ENCODE peak calls at places on chromosomes 1 and 21, in seven cellular contexts. S, A, T, D, M, Z and J are unnamed samples.

GRCh38 chr21:45599146-45599581 is 44.4 kb upstream of the PCBP3 start:
- DNase-seq in M (no peak), A (peak), S (no peak), Z (no peak), T (no peak), D (no peak), J (no peak)

GRCh38 chr1:47558601-47559593 is 121.1 kb downstream of the FOXD2 start:
- DNase-seq in A (no peak), T (peak), M (no peak), D (no peak), Z (no peak), S (peak), J (no peak)

GRCh38 chr1:112263464-112263863 is 132.6 kb upstream of the CTTNBP2NL start:
- DNase-seq in S (no peak), T (peak), M (no peak), A (no peak), D (peak), Z (peak), J (no peak)

GRCh38 chr1:32870615-32871363 is at the start of gene FNDC5:
- DNase-seq in T (no peak), Z (no peak), S (no peak), D (no peak), M (no peak), A (peak), J (no peak)

GRCh38 chr1:109425902-109426277 is 358 bp downstream of the PSMA5 start:
- DNase-seq in S (peak), Z (peak), T (peak), M (no peak), A (no peak), D (peak), J (peak)

GRCh38 chr1:229108598-229109201 is 162.2 kb upstream of the RAB4A start:
- DNase-seq in M (no peak), D (no peak), S (no peak), Z (no peak), A (no peak), T (peak), J (no peak)

GRCh38 chr1:24981632-24982007 is 51.5 kb upstream of the RUNX3 start:
- DNase-seq in Z (no peak), M (no peak), A (no peak), S (no peak), D (no peak), T (no peak), J (no peak)

GRCh38 chr1:91885331-91885715 is 628 bp downstream of the TGFBR3 start:
- DNase-seq in D (peak), T (peak), A (peak), Z (peak), S (peak), M (peak), J (no peak)

GRCh38 chr1:207404849-207405525 is 49.1 kb upstream of the CR2 start:
- DNase-seq in T (peak), Z (peak), M (no peak), D (peak), A (no peak), S (no peak), J (no peak)

GRCh38 chr1:53560572-53561487 is 101.6 kb downstream of the DMRTB1 start:
- DNase-seq in M (no peak), A (no peak), T (no peak), S (no peak), D (no peak), Z (no peak), J (peak)

GRCh38 chr1:175317309-175317708 is 124.7 kb upstream of the KIAA0040 start:
- DNase-seq in S (no peak), T (peak), Z (peak), M (no peak), D (no peak), A (peak), J (no peak)

GRCh38 chr1:197911172-197911856 is 5.9 kb upstream of the LHX9 start:
- DNase-seq in T (no peak), M (no peak), S (peak), D (no peak), Z (no peak), A (peak), J (no peak)

GRCh38 chr1:226475112-226475511 is 67.2 kb upstream of the PARP1 start:
- DNase-seq in T (no peak), M (no peak), D (no peak), S (no peak), A (no peak), Z (no peak), J (no peak)

GRCh38 chr1:51837243-51837642 is 41.3 kb downstream of the NRDC start:
- DNase-seq in Z (no peak), T (peak), D (no peak), A (no peak), S (no peak), M (no peak), J (no peak)

GRCh38 chr1:209633335-209633997 is 18.8 kb downstream of the LAMB3 start:
- DNase-seq in T (peak), Z (peak), M (no peak), D (no peak), A (no peak), S (no peak), J (no peak)

GRCh38 chr21:44416193-44416592 is 39.1 kb upstream of the LRRC3 start:
- DNase-seq in S (no peak), A (no peak), T (no peak), Z (no peak), M (no peak), D (no peak), J (no peak)

GRCh38 chr21:45404726-45405270 is at the start of gene COL18A1:
- DNase-seq in Z (peak), A (peak), T (peak), S (peak), M (no peak), D (no peak), J (no peak)

GRCh38 chr1:185846672-185847440 is 112.7 kb downstream of the HMCN1 start:
- DNase-seq in D (peak), M (no peak), Z (peak), A (no peak), S (no peak), T (no peak), J (no peak)

GRCh38 chr1:65985393-65986066 is 192.8 kb downstream of the PDE4B start:
- DNase-seq in A (no peak), D (no peak), S (no peak), T (no peak), Z (no peak), M (no peak), J (no peak)

GRCh38 chr1:17540255-17541001 is 930 bp downstream of the ARHGEF10L start:
- DNase-seq in T (no peak), S (no peak), M (no peak), A (peak), Z (no peak), D (no peak), J (no peak)

GRCh38 chr1:58929667-58930325 is 145.9 kb upstream of the JUN start:
- DNase-seq in S (no peak), T (peak), A (no peak), D (no peak), M (no peak), Z (peak), J (no peak)

GRCh38 chr1:230977781-230978490 is 725 bp downstream of the TTC13 start:
- DNase-seq in D (no peak), T (peak), A (peak), M (peak), S (peak), Z (peak), J (no peak)

GRCh38 chr1:33147997-33148314 is 33.9 kb downstream of the TRIM62 start:
- DNase-seq in A (peak), M (no peak), D (peak), S (no peak), T (peak), Z (peak), J (no peak)

GRCh38 chr1:26290416-26291261 is 10.8 kb downstream of the SH3BGRL3 start:
- DNase-seq in A (no peak), D (no peak), T (no peak), S (no peak), Z (no peak), M (no peak), J (peak)

GRCh38 chr1:239067480-239067879 is 318.9 kb upstream of the CHRM3 start:
- DNase-seq in M (no peak), T (no peak), A (no peak), Z (no peak), D (no peak), S (no peak), J (no peak)

GRCh38 chr1:19758227-19758830 is 41.4 kb downstream of the TMCO4 start:
- DNase-seq in S (no peak), D (peak), T (peak), Z (peak), A (no peak), M (no peak), J (no peak)

GRCh38 chr1:6574025-6574620 is 5.7 kb upstream of the ZBTB48 start:
- DNase-seq in S (no peak), T (no peak), Z (no peak), D (no peak), A (no peak), M (no peak), J (no peak)

GRCh38 chr1:20477355-20478071 is 8.5 kb downstream of the CAMK2N1 start:
- DNase-seq in A (no peak), D (no peak), Z (peak), S (no peak), M (no peak), T (no peak), J (no peak)

GRCh38 chr1:209406111-209406654 is 177.3 kb upstream of the CAMK1G start:
- DNase-seq in A (no peak), Z (peak), M (no peak), D (no peak), T (peak), S (no peak), J (no peak)

GRCh38 chr1:110186558-110186957 is 23.6 kb upstream of the KCNC4 start:
- DNase-seq in T (no peak), M (no peak), D (no peak), A (no peak), S (no peak), Z (no peak), J (no peak)

GRCh38 chr1:54567961-54568360 is 19.9 kb downstream of the ACOT11 start:
- DNase-seq in Z (peak), S (no peak), T (no peak), M (no peak), A (no peak), D (no peak), J (no peak)

GRCh38 chr1:204529371-204529895 is 13.2 kb downstream of the MDM4 start:
- DNase-seq in A (no peak), T (no peak), M (no peak), S (no peak), Z (no peak), D (no peak), J (no peak)
- TF ChIP-seq CTCF in A (no peak), T (peak), M (peak), S (no peak), Z (no peak), D (peak), J (peak)

DNA sequence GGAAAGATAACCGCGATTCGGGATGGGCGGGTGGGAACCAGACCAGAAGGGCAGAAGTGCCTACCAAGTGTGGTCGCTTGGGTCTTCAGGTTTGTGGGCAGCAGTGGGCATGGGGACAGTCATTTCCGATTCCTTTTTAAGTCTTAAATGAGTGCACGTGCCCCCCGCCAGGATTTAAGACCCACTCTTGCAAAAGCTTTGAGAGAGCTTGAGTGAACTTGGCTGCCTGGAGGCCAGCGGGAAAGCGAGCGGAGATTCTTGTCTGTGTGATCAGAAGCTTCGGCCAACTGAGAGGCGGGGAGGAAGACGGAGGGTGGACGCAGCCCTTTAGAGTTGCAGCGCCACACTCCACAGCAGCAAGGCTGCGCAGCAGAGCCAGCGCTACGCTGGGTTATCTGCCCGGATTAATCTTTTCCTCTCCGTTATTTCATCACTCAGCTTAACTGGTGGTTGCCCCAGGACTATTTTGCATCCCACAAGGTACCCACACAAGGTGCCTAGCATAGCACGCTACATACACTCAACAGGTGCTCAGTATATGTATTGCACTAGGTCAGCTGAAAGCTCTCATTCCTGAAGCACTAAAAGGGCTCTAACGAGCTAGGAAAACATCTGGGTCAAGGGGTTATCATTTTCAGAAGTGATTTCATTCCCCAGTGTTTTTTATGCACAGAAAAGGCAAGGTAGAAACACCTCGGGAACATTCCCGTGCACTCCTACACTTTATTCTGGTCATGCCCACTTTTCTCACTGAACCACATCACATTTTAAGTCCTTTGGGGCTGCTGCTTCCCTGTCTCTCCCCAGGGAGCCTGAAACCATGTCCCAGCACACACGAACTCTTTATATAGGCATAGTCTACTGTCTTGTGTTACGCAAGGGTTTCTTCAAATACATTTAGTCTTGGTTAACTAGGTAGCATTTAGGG is 1.5 kb upstream of the BATF3 start:
- DNase-seq in D (peak), A (peak), Z (peak), S (peak), T (peak), M (no peak), J (no peak)
- TF ChIP-seq CTCF in D (peak), A (no peak), Z (peak), S (peak), T (peak), M (peak), J (no peak)

GRCh38 chr1:85314726-85315125 is 38.3 kb upstream of the BCL10 start:
- DNase-seq in Z (no peak), T (no peak), M (no peak), A (no peak), S (no peak), D (no peak), J (no peak)
- TF ChIP-seq CTCF in Z (no peak), T (no peak), M (no peak), A (no peak), S (no peak), D (no peak), J (no peak)

GRCh38 chr1:215794151-215794550 is 227.0 kb downstream of the KCTD3 start:
- DNase-seq in Z (no peak), D (no peak), T (no peak), M (no peak), A (no peak), S (no peak), J (no peak)

GRCh38 chr1:215797859-215798258 is 230.8 kb downstream of the KCTD3 start:
- DNase-seq in Z (peak), S (no peak), A (no peak), M (no peak), T (no peak), D (no peak), J (no peak)

GRCh38 chr1:215789981-215790380 is 222.9 kb downstream of the KCTD3 start:
- DNase-seq in A (no peak), T (no peak), Z (no peak), M (no peak), S (no peak), D (no peak), J (no peak)

GRCh38 chr1:215793210-215793609 is 226.1 kb downstream of the KCTD3 start:
- DNase-seq in T (peak), A (no peak), Z (peak), S (no peak), M (no peak), D (peak), J (no peak)
- TF ChIP-seq CTCF in T (peak), A (no peak), Z (peak), S (no peak), M (peak), D (peak), J (no peak)

DNA sequence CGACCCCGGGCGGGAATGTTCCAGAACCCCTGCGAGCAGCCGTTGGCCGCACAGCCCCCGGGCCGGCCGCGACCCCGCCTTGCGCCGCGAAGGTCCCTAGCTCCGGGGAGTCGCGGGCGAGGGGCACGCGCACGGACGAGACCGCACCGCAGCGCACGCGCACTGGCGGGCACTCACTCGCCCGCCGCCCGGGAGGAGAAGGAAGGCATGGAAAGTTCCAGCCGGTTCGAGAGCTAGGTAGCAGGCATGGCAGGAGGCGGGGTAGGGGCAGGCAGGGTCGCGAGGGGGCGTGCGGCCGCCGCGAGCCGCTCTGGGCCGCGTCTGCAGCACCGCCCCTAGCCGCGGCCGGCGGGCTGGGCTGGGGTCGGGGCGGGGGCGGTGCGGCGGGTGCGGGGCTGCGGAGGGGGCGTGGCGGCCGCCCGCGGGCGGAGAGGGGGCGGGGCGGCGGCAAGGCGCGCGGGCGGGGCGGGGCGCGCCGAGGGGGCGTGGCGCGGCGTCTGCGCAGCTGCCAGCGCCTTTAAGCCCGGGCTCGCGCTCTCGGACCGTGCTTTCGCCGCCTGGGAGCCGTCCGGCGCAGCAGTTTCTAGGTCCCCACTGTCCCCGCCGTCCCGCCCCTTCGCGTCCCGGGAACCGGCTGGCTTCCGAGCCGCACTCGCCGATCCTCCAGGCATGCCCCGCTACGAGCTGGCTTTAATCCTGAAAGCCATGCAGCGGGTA is at the start of the genes MRPS6 and SLC5A3:
- DNase-seq in Z (peak), T (peak), A (peak), S (peak), D (peak), M (peak), J (peak)
- TF ChIP-seq CTCF in Z (no peak), T (no peak), A (no peak), S (no peak), D (no peak), M (no peak), J (no peak)

GRCh38 chr1:62989497-62989896 is 205.6 kb downstream of the ATG4C start:
- DNase-seq in S (no peak), Z (no peak), M (no peak), T (peak), A (no peak), D (no peak), J (no peak)
- TF ChIP-seq CTCF in S (no peak), Z (peak), M (no peak), T (peak), A (no peak), D (peak), J (no peak)

DNA sequence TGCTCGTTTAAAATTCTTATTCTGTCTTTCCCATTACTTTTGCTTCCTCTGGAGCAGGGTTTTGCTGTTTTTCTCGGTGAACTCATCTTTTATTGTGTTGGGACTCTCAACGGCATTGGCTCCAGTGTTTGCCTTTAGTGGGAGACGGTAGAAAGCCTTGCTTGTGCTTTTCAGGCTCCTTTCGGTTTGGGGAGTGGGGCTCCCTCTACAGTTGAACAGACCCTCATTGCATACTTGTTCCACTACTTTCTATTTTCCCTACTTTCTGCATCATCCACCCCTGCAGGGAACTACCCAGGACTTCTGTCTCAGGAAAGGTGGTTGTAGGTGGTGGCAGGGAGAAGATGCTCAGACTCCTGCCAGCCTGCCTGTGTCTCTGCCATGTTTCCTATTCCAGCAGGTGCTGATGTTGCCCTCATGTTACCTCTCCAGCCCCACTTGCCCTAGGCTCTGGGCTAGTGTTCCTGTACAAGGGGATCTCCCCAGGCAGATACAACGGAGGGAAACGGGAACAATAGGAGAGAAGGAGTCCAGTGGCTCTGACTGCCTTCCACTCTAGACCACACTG is 68.5 kb upstream of the ZBTB18 start:
- DNase-seq in A (peak), M (no peak), T (no peak), Z (peak), S (no peak), D (no peak), J (no peak)
- TF ChIP-seq CTCF in A (no peak), M (no peak), T (no peak), Z (no peak), S (no peak), D (peak), J (no peak)

DNA sequence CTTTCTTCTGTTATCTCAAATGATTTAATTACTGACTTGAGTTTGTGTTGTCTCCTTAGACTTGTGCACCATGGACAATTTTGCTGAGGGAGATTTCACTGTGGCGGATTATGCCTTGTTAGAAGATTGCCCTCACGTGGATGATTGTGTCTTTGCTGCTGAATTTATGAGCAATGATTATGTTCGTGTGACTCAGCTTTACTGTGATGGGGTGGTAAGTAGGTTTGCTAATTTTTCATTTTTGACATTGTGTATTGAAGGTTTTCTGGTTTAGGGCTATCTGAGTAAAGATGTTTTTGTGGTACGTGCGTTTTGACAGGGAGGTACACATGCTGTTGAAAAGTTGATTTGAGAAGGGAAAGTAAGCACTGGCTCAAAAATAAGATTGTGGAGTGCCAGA is 14.1 kb downstream of the TTC3 start:
- DNase-seq in T (peak), M (no peak), Z (peak), D (peak), S (no peak), A (no peak), J (no peak)
- TF ChIP-seq CTCF in T (peak), M (no peak), Z (peak), D (peak), S (peak), A (no peak), J (no peak)